ENCODE peak calls at places on chromosomes 16 and 17, in ten cellular contexts. T is GDM1; H is ovary; A is CMK; D is stimulated activated naive CD4-positive, alpha-beta T cell; Y is activated CD4-positive, alpha-beta T cell treated with anti-CD3 and anti-CD28 coated beads for 24 hours; X is substantia nigra; R is T1000; V is stimulated activated CD8-positive, alpha-beta memory T cell treated with anti-CD3 and anti-CD28 coated beads, Interleukin-4, amount 100 ng/mL, for 48 hours; B is ascending aorta. J is an unnamed sample.

GRCh38 chr17:74380959-74381808 is 13.9 kb downstream of the GPR142 start:
- DNase-seq in X (no peak), Y (no peak), D (no peak), A (no peak), R (no peak), V (no peak), B (no peak), T (no peak), H (no peak), J (no peak)

GRCh38 chr16:67163164-67163902 is 1.2 kb upstream of the HSF4 start:
- DNase-seq in D (peak), V (peak), H (peak), X (no peak), A (no peak), T (no peak), B (no peak), Y (no peak), R (no peak), J (peak)

GRCh38 chr17:32783602-32784001 is 93.3 kb downstream of the MYO1D start:
- DNase-seq in A (no peak), X (no peak), V (no peak), R (no peak), H (no peak), T (peak), Y (no peak), B (no peak), D (peak), J (no peak)

GRCh38 chr16:14449790-14450463 is 180.1 kb downstream of the PARN start:
- DNase-seq in A (no peak), D (no peak), V (no peak), T (no peak), X (no peak), B (no peak), H (no peak), R (no peak), Y (no peak), J (no peak)

GRCh38 chr17:2900842-2901241 is 104.6 kb downstream of the RAP1GAP2 start:
- DNase-seq in Y (no peak), R (no peak), H (no peak), T (no peak), A (no peak), D (no peak), V (no peak), B (no peak), X (no peak), J (no peak)

GRCh38 chr16:50520451-50521245 is 27.5 kb upstream of the NKD1 start:
- DNase-seq in T (no peak), V (peak), Y (no peak), H (no peak), B (no peak), X (peak), R (no peak), A (no peak), D (no peak), J (no peak)

GRCh38 chr16:57803413-57803990 is 1.2 kb upstream of the KIFC3 start:
- DNase-seq in H (no peak), T (no peak), Y (no peak), D (no peak), R (no peak), X (peak), B (no peak), V (no peak), A (no peak), J (no peak)

GRCh38 chr17:42509409-42509808 is 26.6 kb upstream of the NAGLU start:
- DNase-seq in R (no peak), H (no peak), D (no peak), T (no peak), Y (no peak), V (no peak), B (no peak), A (no peak), X (no peak), J (no peak)

GRCh38 chr17:80453126-80453979 is 23.1 kb downstream of the NPTX1 start:
- DNase-seq in R (no peak), A (no peak), H (no peak), D (no peak), V (no peak), B (no peak), X (no peak), Y (no peak), T (no peak), J (no peak)

GRCh38 chr16:49588729-49589384 is 215.3 kb downstream of the C16orf78 start:
- DNase-seq in H (no peak), D (no peak), A (no peak), V (no peak), R (no peak), X (no peak), Y (no peak), B (no peak), T (no peak), J (no peak)

GRCh38 chr17:77632619-77633018 is 325.9 kb upstream of the TNRC6C start:
- DNase-seq in H (no peak), R (no peak), T (no peak), D (no peak), A (no peak), Y (no peak), X (no peak), B (no peak), V (no peak), J (no peak)

GRCh38 chr16:69814078-69814477 is 51.9 kb downstream of the WWP2 start:
- DNase-seq in X (no peak), A (no peak), R (no peak), Y (no peak), H (no peak), T (no peak), V (no peak), D (no peak), B (no peak), J (no peak)

GRCh38 chr16:60203525-60204124 is 1469.5 kb upstream of the GOT2 start:
- DNase-seq in D (no peak), V (no peak), H (no peak), T (no peak), X (no peak), A (no peak), R (no peak), Y (no peak), B (no peak), J (no peak)

GRCh38 chr16:85136213-85136704 is 24.0 kb upstream of the CIBAR2 start:
- DNase-seq in H (no peak), V (no peak), X (no peak), Y (no peak), R (no peak), D (no peak), T (no peak), B (no peak), A (peak), J (no peak)

GRCh38 chr17:74851612-74852236 is 8.0 kb downstream of the GRIN2C start:
- DNase-seq in A (no peak), H (no peak), B (no peak), Y (no peak), V (no peak), R (no peak), D (no peak), T (no peak), X (no peak), J (no peak)

GRCh38 chr17:57663326-57664070 is 81.6 kb downstream of the CCDC182 start:
- DNase-seq in H (no peak), V (no peak), Y (no peak), T (no peak), B (no peak), A (no peak), R (peak), X (no peak), D (no peak), J (no peak)

GRCh38 chr17:15106540-15106939 is 158.6 kb downstream of the PMP22 start:
- DNase-seq in R (no peak), T (no peak), B (no peak), V (no peak), H (no peak), Y (no peak), A (no peak), X (no peak), D (no peak), J (peak)

GRCh38 chr17:29711588-29712385 is 89.1 kb upstream of the CORO6 start:
- DNase-seq in V (no peak), Y (no peak), B (no peak), X (no peak), H (no peak), D (no peak), A (no peak), T (no peak), R (no peak), J (no peak)

GRCh38 chr17:36468903-36469635 is 17.4 kb upstream of the ZNHIT3 start:
- DNase-seq in D (no peak), H (no peak), T (no peak), Y (no peak), V (no peak), R (no peak), A (no peak), X (no peak), B (no peak), J (no peak)

GRCh38 chr16:22638393-22639206 is 127.9 kb downstream of the NPIPB5 start:
- DNase-seq in A (no peak), H (no peak), D (no peak), V (no peak), Y (no peak), T (no peak), X (no peak), B (no peak), R (no peak), J (no peak)

GRCh38 chr17:47275245-47275984 is 21.8 kb downstream of the ITGB3 start:
- DNase-seq in R (peak), H (peak), V (no peak), D (no peak), Y (no peak), X (no peak), A (no peak), T (no peak), B (peak), J (no peak)

GRCh38 chr16:12149971-12150370 is 173.4 kb downstream of the SNX29 start:
- DNase-seq in R (no peak), D (no peak), X (no peak), V (no peak), B (no peak), H (no peak), T (no peak), A (no peak), Y (no peak), J (no peak)

GRCh38 chr17:29433551-29433950 is 43.4 kb downstream of the TAOK1 start:
- DNase-seq in A (peak), B (no peak), Y (no peak), R (no peak), V (no peak), T (no peak), D (no peak), H (no peak), X (no peak), J (no peak)

GRCh38 chr16:47979783-47980182 is 176.0 kb downstream of the ABCC12 start:
- DNase-seq in D (no peak), Y (no peak), R (no peak), T (no peak), B (no peak), V (no peak), H (no peak), X (no peak), A (no peak), J (no peak)

GRCh38 chr16:67244387-67245188 is 2.7 kb downstream of the FHOD1 start:
- DNase-seq in Y (peak), H (peak), B (peak), R (peak), D (peak), T (peak), X (peak), V (peak), A (peak), J (peak)

GRCh38 chr17:41965694-41966375 is 760 bp upstream of the CNP start:
- DNase-seq in R (no peak), X (no peak), H (peak), A (no peak), T (peak), V (peak), Y (peak), D (peak), B (no peak), J (peak)

GRCh38 chr16:11133344-11133921 is 122.6 kb downstream of the SOCS1 start:
- DNase-seq in D (no peak), H (peak), B (peak), X (no peak), V (no peak), T (no peak), A (no peak), R (peak), Y (no peak), J (no peak)